ENCODE peak calls at places on chromosomes 5 and 9, in nine cellular contexts. U, O, Y, X, G, B, Z, K and N are unnamed samples.

GRCh38 chr5:98433022-98433421 is 340.4 kb upstream of the RGMB start:
- DNase-seq in U (no peak), O (no peak), Y (no peak), X (no peak), G (no peak), B (no peak), Z (no peak), K (no peak), N (no peak)

GRCh38 chr5:32711693-32712462 is 757 bp downstream of the NPR3 start:
- DNase-seq in U (no peak), O (no peak), Y (no peak), X (peak; percentile 22), G (no peak), B (no peak), Z (no peak), K (peak; percentile 79), N (peak; percentile 50)

GRCh38 chr9:37200572-37201005 is 80.2 kb downstream of the ZCCHC7 start:
- DNase-seq in U (no peak), O (no peak), Y (no peak), X (no peak), G (no peak), B (no peak), Z (no peak), K (no peak), N (no peak)

GRCh38 chr9:32968101-32969011 is 33.1 kb downstream of the APTX start:
- DNase-seq in U (peak; percentile 6), O (peak; percentile 53), Y (peak; percentile 51), X (peak; percentile 54), G (peak; percentile 65), B (peak; percentile 47), Z (no peak), K (no peak), N (no peak)

GRCh38 chr9:119556129-119556875 is 187.1 kb upstream of the BRINP1 start:
- DNase-seq in U (no peak), O (peak; percentile 74), Y (peak; percentile 1), X (peak; percentile 72), G (peak; percentile 82), B (peak; percentile 81), Z (no peak), K (peak; percentile 76), N (peak; percentile 66)

GRCh38 chr9:137176302-137177182 is 4.7 kb upstream of the TMEM210 start:
- DNase-seq in U (no peak), O (peak; percentile 53), Y (no peak), X (peak; percentile 54), G (peak; percentile 54), B (peak; percentile 51), Z (no peak), K (no peak), N (no peak)

GRCh38 chr5:88883566-88884434 is 816 bp upstream of the MEF2C start:
- DNase-seq in U (peak; percentile 50), O (peak; percentile 34), Y (no peak), X (peak; percentile 32), G (peak; percentile 88), B (peak; percentile 63), Z (no peak), K (peak; percentile 93), N (peak; percentile 73)

GRCh38 chr9:79193001-79193400 is 378.8 kb upstream of the TLE4 start:
- DNase-seq in U (no peak), O (no peak), Y (no peak), X (no peak), G (no peak), B (no peak), Z (no peak), K (no peak), N (no peak)

GRCh38 chr9:7216004-7216821 is 458.4 kb downstream of the KDM4C start:
- DNase-seq in U (no peak), O (no peak), Y (no peak), X (no peak), G (no peak), B (no peak), Z (peak; percentile 36), K (no peak), N (no peak)

GRCh38 chr9:123389070-123389469 is 33.1 kb downstream of the CRB2 start:
- DNase-seq in U (no peak), O (no peak), Y (no peak), X (no peak), G (no peak), B (no peak), Z (no peak), K (no peak), N (no peak)

GRCh38 chr5:43425965-43426364 is 13.8 kb upstream of the CCL28 start:
- DNase-seq in U (no peak), O (peak; percentile 37), Y (no peak), X (no peak), G (no peak), B (no peak), Z (peak; percentile 35), K (no peak), N (no peak)

GRCh38 chr5:95822408-95823240 is at the start of gene GLRX:
- DNase-seq in U (peak; percentile 80), O (peak; percentile 81), Y (peak; percentile 52), X (peak; percentile 75), G (peak; percentile 77), B (peak; percentile 86), Z (peak; percentile 68), K (peak; percentile 89), N (peak; percentile 64)

GRCh38 chr5:54093081-54093492 is 217.3 kb downstream of the ARL15 start:
- DNase-seq in U (no peak), O (no peak), Y (no peak), X (no peak), G (no peak), B (no peak), Z (peak; percentile 32), K (no peak), N (no peak)

DNA sequence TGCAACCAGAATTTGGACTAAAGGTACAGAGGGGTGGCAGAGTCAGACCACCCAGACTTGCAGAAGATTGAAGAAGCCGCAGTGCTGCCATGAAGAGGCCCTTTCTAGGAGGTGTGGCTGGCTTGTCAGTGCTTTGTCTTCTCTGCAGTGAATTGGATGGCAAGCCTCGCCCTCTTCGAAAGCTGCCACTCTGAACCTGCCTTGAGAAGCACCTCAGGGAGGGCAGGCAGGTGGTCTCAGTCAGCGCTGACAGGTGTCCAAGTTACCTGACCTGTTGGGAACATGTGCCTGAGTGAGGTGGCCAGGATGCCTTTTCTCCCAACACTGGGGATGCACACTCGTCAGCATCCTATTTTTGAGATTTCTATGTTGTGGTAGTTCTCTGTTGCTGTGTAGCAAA is 6.2 kb downstream of the TENT4A start:
- DNase-seq in U (no peak), O (no peak), Y (no peak), X (no peak), G (no peak), B (no peak), Z (no peak), K (no peak), N (no peak)
- H3K4me1 ChIP-seq in U (peaks cover 13% of the 10 kb centered on the region), O (peaks cover 97% of the 10 kb centered on the region), Y (peaks cover 47% of the 10 kb centered on the region), X (peaks cover 79% of the 10 kb centered on the region), G (peaks cover 46% of the 10 kb centered on the region), B (peaks cover 56% of the 10 kb centered on the region), Z (peaks cover 9% of the 10 kb centered on the region), K (peaks cover 82% of the 10 kb centered on the region), N (peaks cover 100% of the 10 kb centered on the region)

DNA sequence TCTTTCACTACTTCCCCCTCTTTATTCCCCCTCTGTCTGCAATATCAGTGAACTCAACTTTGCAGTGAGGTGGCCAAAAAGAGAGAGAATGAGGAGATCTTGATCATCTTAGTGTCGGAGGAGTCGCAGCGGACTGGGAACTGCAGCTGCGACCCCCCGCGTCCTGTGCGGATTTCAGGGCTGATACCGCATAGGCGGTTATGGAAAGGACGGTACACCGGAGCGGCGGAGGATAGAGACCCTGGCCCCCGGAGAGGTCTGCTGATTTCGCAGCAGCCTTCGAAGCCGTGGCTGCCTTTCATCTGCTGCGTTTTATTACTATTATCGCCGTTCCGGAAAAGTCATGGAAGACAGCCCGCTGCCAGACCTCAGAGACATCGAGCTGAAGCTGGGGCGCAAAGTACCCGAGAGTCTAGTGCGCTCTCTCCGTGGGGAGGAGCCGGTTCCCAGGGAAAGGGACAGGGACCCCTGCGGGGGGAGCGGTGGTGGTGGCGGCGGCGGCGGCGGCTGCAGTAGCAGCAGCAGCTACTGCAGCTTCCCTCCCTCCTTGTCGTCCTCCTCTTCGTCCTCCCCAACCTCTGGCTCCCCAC is 648 bp downstream of the LURAP1L start:
- DNase-seq in U (no peak), O (no peak), Y (no peak), X (no peak), G (peak; percentile 46), B (peak; percentile 19), Z (no peak), K (peak; percentile 67), N (peak; percentile 16)
- H3K27ac ChIP-seq in U (peak overlapping the region; percentile 66), O (peak overlapping the region; percentile 87), Y (no peak overlapping the region), X (peak overlapping the region; percentile 93), G (no peak overlapping the region), B (peak overlapping the region; percentile 90), Z (peak overlapping the region; percentile 95), K (peak overlapping the region; percentile 89), N (peak overlapping the region; percentile 89)

GRCh38 chr5:132825824-132826391 is 4.5 kb downstream of the SHROOM1 start:
- DNase-seq in U (no peak), O (no peak), Y (no peak), X (no peak), G (no peak), B (no peak), Z (no peak), K (no peak), N (no peak)

GRCh38 chr5:132824426-132824825 is 6.0 kb downstream of the SHROOM1 start:
- DNase-seq in U (no peak), O (no peak), Y (no peak), X (no peak), G (no peak), B (no peak), Z (no peak), K (no peak), N (no peak)

GRCh38 chr5:132825165-132825823 is 5.2 kb downstream of the SHROOM1 start:
- DNase-seq in U (no peak), O (no peak), Y (no peak), X (no peak), G (no peak), B (no peak), Z (no peak), K (no peak), N (no peak)

GRCh38 chr5:132827943-132828673 is 2.3 kb downstream of the SHROOM1 start:
- DNase-seq in U (no peak), O (no peak), Y (no peak), X (no peak), G (no peak), B (no peak), Z (no peak), K (no peak), N (no peak)

DNA sequence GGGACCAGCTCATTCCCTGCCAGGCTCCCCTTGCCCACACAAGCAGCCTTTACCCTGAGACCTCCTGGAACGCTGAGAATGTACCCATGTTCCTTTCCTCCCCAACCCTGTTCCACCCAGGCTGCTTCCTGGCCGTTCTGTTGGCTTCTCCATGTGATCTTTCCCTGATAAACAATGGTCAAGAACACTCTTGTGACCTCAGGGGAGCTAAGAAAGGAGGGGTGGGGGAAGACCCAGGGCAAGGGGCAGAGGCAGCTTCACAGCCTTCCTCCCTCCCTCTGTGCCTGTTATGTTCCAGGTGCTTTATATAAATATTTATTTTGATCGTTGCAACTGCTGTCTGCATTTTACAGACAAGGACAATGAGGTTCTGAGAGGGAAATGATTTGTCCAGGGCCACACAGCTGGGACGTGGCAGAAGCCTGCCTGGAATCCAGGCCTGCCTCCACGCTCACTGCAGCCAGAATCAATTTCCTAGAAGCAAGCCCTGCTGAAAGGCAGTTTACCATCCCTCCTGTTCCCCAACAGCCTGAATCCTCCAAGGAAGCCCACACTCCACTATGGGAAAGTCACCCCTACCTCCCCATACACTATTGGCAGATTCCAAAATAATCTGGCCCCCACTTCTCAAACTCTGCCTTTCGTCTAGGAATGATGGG is 3.9 kb downstream of the SHROOM1 start:
- DNase-seq in U (no peak), O (no peak), Y (no peak), X (no peak), G (no peak), B (no peak), Z (no peak), K (no peak), N (no peak)
- H3K9me3 ChIP-seq in U (no peaks in the 10 kb centered on the region), O (no peaks in the 10 kb centered on the region), Y (no peaks in the 10 kb centered on the region), X (no peaks in the 10 kb centered on the region), G (no peaks in the 10 kb centered on the region), B (no peaks in the 10 kb centered on the region), Z (no peaks in the 10 kb centered on the region), K (no peaks in the 10 kb centered on the region), N (no peaks in the 10 kb centered on the region)

GRCh38 chr9:105884416-105884815 is 190.1 kb downstream of the TMEM38B start:
- DNase-seq in U (no peak), O (no peak), Y (no peak), X (no peak), G (no peak), B (no peak), Z (no peak), K (no peak), N (no peak)
- H3K4me1 ChIP-seq in U (no peaks in the 10 kb centered on the region), O (no peaks in the 10 kb centered on the region), Y (no peaks in the 10 kb centered on the region), X (no peaks in the 10 kb centered on the region), G (no peaks in the 10 kb centered on the region), B (no peaks in the 10 kb centered on the region), Z (no peaks in the 10 kb centered on the region), K (no peaks in the 10 kb centered on the region), N (no peaks in the 10 kb centered on the region)